ENCODE peak calls at places on chromosomes 2 and 18, in five cellular contexts. One of them, this sample, is unnamed. For H3K27me3, the result is how much of the 10 kb centered on the place peaks cover.

GRCh38 chr2:147884796-147885195 is 40.0 kb downstream of the ACVR2A start:
- DNase-seq in kidney epithelial cell: no peak
- DNase-seq in HCT116: no peak
- DNase-seq in aorta: no peak
- DNase-seq in GM23248: no peak
- DNase-seq in this sample: no peak

GRCh38 chr2:152500777-152501176 is 165.8 kb downstream of the FMNL2 start:
- DNase-seq in kidney epithelial cell: no peak
- DNase-seq in HCT116: no peak
- DNase-seq in GM23248: no peak
- DNase-seq in aorta: no peak
- DNase-seq in this sample: no peak

GRCh38 chr2:230872968-230873669 is 8.4 kb downstream of the ITM2C start:
- DNase-seq in GM23248: no peak
- DNase-seq in kidney epithelial cell: no peak
- DNase-seq in HCT116: no peak
- DNase-seq in aorta: peak
- DNase-seq in this sample: no peak

GRCh38 chr2:177868792-177869191 is 203.8 kb downstream of the PDE11A start:
- DNase-seq in kidney epithelial cell: no peak
- DNase-seq in HCT116: no peak
- DNase-seq in GM23248: no peak
- DNase-seq in aorta: no peak
- DNase-seq in this sample: no peak

GRCh38 chr2:191941376-191941775 is 94.5 kb upstream of the CAVIN2 start:
- DNase-seq in kidney epithelial cell: no peak
- DNase-seq in HCT116: no peak
- DNase-seq in aorta: no peak
- DNase-seq in GM23248: no peak
- DNase-seq in this sample: no peak

GRCh38 chr2:149720615-149721014 is 133.0 kb upstream of the MMADHC start:
- DNase-seq in kidney epithelial cell: no peak
- DNase-seq in aorta: no peak
- DNase-seq in HCT116: no peak
- DNase-seq in GM23248: no peak
- DNase-seq in this sample: no peak

GRCh38 chr18:3061581-3062416 is 48.9 kb upstream of the LPIN2 start:
- DNase-seq in HCT116: no peak
- DNase-seq in aorta: no peak
- DNase-seq in GM23248: no peak
- DNase-seq in kidney epithelial cell: no peak
- DNase-seq in this sample: no peak

GRCh38 chr18:50917021-50917420 is 38.1 kb downstream of the ME2 start:
- DNase-seq in GM23248: no peak
- DNase-seq in aorta: no peak
- DNase-seq in kidney epithelial cell: no peak
- DNase-seq in HCT116: no peak
- DNase-seq in this sample: no peak

GRCh38 chr18:35747894-35748472 is 166.4 kb downstream of the GALNT1 start:
- DNase-seq in kidney epithelial cell: no peak
- DNase-seq in aorta: no peak
- DNase-seq in HCT116: no peak
- DNase-seq in GM23248: no peak
- DNase-seq in this sample: no peak

DNA sequence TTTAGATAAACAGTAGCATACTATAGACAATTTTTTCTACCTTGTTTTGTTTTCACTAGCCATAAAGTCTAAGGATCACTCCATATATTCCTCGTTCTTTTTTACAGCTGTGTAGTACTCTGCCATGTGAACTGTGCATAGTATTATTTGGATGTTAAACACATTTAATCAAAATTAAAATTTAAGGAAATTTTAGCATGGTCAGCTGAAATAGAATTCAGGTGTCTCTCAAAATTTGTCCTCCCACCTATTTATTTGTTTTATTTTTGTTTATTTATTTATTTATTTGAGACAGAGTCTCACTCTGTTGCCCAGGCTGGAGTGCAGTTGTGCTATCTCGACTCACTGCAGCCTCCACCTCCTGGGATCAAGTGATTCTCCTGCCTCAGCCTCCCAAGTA is 46.4 kb upstream of the AAK1 start:
- DNase-seq in HCT116: no peak
- DNase-seq in kidney epithelial cell: no peak
- DNase-seq in aorta: no peak
- DNase-seq in GM23248: no peak
- DNase-seq in this sample: no peak
- H3K27me3 ChIP-seq in HCT116: under half
- H3K27me3 ChIP-seq in kidney epithelial cell: under half
- H3K27me3 ChIP-seq in aorta: under half
- H3K27me3 ChIP-seq in GM23248: under half
- H3K27me3 ChIP-seq in this sample: under half

DNA sequence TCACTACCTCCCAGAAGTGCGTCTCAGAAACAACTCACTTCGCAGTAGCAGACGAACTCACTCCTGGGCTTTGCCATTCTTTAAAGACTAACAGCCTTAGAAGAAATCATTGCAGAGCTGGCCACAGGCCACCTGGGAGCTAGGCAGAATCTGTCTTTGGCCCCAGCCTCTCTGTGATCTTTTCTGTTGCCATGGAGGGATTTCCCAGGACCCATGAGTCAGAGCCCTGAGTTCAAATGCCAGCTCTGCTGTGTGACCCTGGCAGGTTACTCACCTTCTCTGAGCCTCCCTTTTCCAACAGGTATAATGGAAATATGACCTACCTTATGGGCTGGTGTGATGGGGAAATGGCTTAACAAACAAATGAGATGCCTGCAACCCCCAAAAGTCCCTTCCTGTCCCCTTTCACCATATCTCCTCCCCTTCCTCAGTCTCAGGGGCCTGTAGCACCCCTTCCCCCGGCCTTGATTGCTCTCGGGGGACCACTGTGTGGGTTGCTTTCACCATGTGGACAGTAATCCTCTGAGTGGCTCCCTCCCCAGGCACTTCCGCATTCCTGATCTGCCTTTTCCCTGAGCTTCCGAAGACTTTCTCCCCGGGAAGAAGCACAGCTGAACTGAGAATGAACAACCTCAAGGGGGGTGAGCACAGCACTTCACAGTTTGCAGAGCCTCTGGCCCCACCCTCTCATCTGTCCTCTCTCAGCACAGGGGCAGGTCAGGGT is 34.0 kb upstream of the SLC66A3 start:
- DNase-seq in kidney epithelial cell: no peak
- DNase-seq in GM23248: peak
- DNase-seq in aorta: no peak
- DNase-seq in HCT116: no peak
- DNase-seq in this sample: peak
- H3K27me3 ChIP-seq in kidney epithelial cell: under half
- H3K27me3 ChIP-seq in GM23248: under half
- H3K27me3 ChIP-seq in aorta: under half
- H3K27me3 ChIP-seq in HCT116: under half
- H3K27me3 ChIP-seq in this sample: under half

GRCh38 chr2:176178807-176179271 is 9.6 kb upstream of the HOXD1 start:
- DNase-seq in HCT116: no peak
- DNase-seq in GM23248: no peak
- DNase-seq in kidney epithelial cell: no peak
- DNase-seq in aorta: no peak
- DNase-seq in this sample: no peak
- H3K27me3 ChIP-seq in HCT116: under half
- H3K27me3 ChIP-seq in GM23248: under half
- H3K27me3 ChIP-seq in kidney epithelial cell: under half
- H3K27me3 ChIP-seq in aorta: under half
- H3K27me3 ChIP-seq in this sample: under half

DNA sequence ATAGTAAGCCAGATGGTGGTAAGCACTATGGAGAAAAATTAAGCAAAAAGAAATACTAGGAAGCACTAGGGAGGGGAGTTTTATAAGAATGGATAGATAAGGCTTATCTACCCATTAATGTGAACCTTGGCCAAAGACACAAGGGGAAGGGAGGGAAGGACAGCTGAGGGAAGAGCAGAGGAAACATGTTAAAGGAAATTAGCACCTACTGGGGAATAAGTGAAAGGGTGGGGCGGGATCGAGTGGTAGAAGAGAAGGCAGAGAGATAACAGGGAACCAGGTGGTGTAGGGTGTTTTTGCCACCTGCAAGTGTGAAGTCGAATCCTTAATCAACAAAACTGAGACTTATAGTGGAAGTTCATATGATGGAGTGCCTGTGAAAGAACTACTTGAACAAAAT is 1.7 kb downstream of the UNC80 start:
- DNase-seq in kidney epithelial cell: no peak
- DNase-seq in aorta: no peak
- DNase-seq in GM23248: no peak
- DNase-seq in HCT116: no peak
- DNase-seq in this sample: no peak
- H3K27me3 ChIP-seq in kidney epithelial cell: under half
- H3K27me3 ChIP-seq in aorta: under half
- H3K27me3 ChIP-seq in GM23248: under half
- H3K27me3 ChIP-seq in HCT116: under half
- H3K27me3 ChIP-seq in this sample: under half